ENCODE peak calls at places on chromosomes 13 and 19, in five cellular contexts. A is AG04450, U is testis, M is DND-41, L is neural progenitor cell. P is an unnamed sample.

GRCh38 chr19:20078696-20079095 is 896 bp downstream of the ZNF90 start:
- DNase-seq in M (no peak), U (peak; percentile 25), L (peak; percentile 55), A (no peak), P (no peak)

GRCh38 chr19:8194528-8195275 is 14.5 kb upstream of the CERS4 start:
- DNase-seq in L (no peak), U (no peak), M (no peak), A (no peak), P (peak; percentile 11)

GRCh38 chr13:50974268-50974667 is 64.7 kb downstream of the RNASEH2B start:
- DNase-seq in M (no peak), A (no peak), U (no peak), L (no peak), P (no peak)

GRCh38 chr13:33409673-33410072 is 124.1 kb upstream of the STARD13 start:
- DNase-seq in L (no peak), M (no peak), U (no peak), A (no peak), P (no peak)

GRCh38 chr13:79913141-79913827 is 427.6 kb downstream of the SPRY2 start:
- DNase-seq in L (no peak), U (no peak), M (no peak), A (no peak), P (no peak)

GRCh38 chr19:33428627-33429013 is 55.1 kb downstream of the CEBPG start:
- DNase-seq in U (no peak), M (no peak), A (no peak), L (no peak), P (no peak)

GRCh38 chr19:7262470-7262869 is 31.7 kb downstream of the INSR start:
- DNase-seq in A (no peak), U (no peak), L (peak; percentile 2), M (no peak), P (no peak)

GRCh38 chr13:36998624-36999041 is 507 bp downstream of the ALG5 start:
- DNase-seq in L (peak; percentile 47), U (peak; percentile 26), M (peak; percentile 42), A (no peak), P (peak; percentile 11)

GRCh38 chr19:42037649-42038048 is 32.4 kb downstream of the GRIK5 start:
- DNase-seq in U (no peak), L (no peak), M (no peak), A (no peak), P (no peak)

GRCh38 chr13:108944760-108945159 is 315.3 kb downstream of the MYO16 start:
- DNase-seq in A (no peak), L (no peak), M (no peak), U (no peak), P (no peak)
- H3K27ac ChIP-seq in A (no peak overlapping the region), L (no peak overlapping the region), M (no peak overlapping the region), U (no peak overlapping the region), P (no peak overlapping the region)

GRCh38 chr19:49579193-49579592 is 1.2 kb downstream of the NOSIP start:
- DNase-seq in M (no peak), A (no peak), U (no peak), L (no peak), P (no peak)
- H3K4me3 ChIP-seq in M (peak overlapping the region; percentile 67), A (peak overlapping the region; percentile 97), U (no peak overlapping the region), L (peak overlapping the region; percentile 80), P (peak overlapping the region; percentile 93)

GRCh38 chr13:25679936-25680335 is 308.2 kb downstream of the ATP8A2 start:
- DNase-seq in M (no peak), U (no peak), L (no peak), A (no peak), P (no peak)

GRCh38 chr13:25683662-25684370 is 312.0 kb downstream of the ATP8A2 start:
- DNase-seq in M (no peak), L (no peak), U (no peak), A (no peak), P (no peak)

GRCh38 chr13:25679154-25679553 is 307.4 kb downstream of the ATP8A2 start:
- DNase-seq in A (no peak), L (no peak), U (peak; percentile 53), M (no peak), P (no peak)

GRCh38 chr13:25682221-25682620 is 310.4 kb downstream of the ATP8A2 start:
- DNase-seq in M (no peak), U (no peak), L (no peak), A (no peak), P (no peak)

GRCh38 chr13:25683056-25683455 is 311.3 kb downstream of the ATP8A2 start:
- DNase-seq in L (no peak), U (no peak), M (peak; percentile 35), A (no peak), P (no peak)
- H3K27ac ChIP-seq in L (no peak overlapping the region), U (no peak overlapping the region), M (no peak overlapping the region), A (no peak overlapping the region), P (no peak overlapping the region)

GRCh38 chr19:4636151-4636717 is 3.1 kb upstream of the TNFAIP8L1 start:
- DNase-seq in U (peak; percentile 64), M (peak; percentile 81), L (peak; percentile 88), A (no peak), P (peak; percentile 86)
- H3K4me3 ChIP-seq in U (peak overlapping the region; percentile 36), M (peak overlapping the region; percentile 69), L (peak overlapping the region; percentile 53), A (peak overlapping the region; percentile 56), P (peak overlapping the region; percentile 65)

DNA sequence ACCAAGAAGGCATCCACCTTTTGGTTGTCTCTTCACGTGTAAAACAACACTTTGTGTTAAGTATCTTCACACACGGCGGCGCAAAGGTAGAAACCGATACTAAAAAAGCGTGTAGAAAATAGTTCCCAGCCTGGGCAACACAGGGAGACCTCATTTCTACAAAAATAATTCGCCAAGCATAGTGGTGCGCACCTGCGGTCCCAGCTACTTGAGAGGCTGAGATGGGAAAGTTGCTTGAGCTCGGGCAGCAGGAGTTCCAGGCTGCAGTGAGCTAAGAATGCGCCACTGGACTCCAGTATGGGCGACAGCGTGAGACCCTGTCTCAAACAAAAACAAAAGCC is 573 bp upstream of the ERCC5 start:
- DNase-seq in L (no peak), U (no peak), M (no peak), A (no peak), P (no peak)
- H3K27ac ChIP-seq in L (no peak overlapping the region), U (peak overlapping the region; percentile 80), M (peak overlapping the region; percentile 96), A (peak overlapping the region; percentile 92), P (peak overlapping the region; percentile 87)

DNA sequence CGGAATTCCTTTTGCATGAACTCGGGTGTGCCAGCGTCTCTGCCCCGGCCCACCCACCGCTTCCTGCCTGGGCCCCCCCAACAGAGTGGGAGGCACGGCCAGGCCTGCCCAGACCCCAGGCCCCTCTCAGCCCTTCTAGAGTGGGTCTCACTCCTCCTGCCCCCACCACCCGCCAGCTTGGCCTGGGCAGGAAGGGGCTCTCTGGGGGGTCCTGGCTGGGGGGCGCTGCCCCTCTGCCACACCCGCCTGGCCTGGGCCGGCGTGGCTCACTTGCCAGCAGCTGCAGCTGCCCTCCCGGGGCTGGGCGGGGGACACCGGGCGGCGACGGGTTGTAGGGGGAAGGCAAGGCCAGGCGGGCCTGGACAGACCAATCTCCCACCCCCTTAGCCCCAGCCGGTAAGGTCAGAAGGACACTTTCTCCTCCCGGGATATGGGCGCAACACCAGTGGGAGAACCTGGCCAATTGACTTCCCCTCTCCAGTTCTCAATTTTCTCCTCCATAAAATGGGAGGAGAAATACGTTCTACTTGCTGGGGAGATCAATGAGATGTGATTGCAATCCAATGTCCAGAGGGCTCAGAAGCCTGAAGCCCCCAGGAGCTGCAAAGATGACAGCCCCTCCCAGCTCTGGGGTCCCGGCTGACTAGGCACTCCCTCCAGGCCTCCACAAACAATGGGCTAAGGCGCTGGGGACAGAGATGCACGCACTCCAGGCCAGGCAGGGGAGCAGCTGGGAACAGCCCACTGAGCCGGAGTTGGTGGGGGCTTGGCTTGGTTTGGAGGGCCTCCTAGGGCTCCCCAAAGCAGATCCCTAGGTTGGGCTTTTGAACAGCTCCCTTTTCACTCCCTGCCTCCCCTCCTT is 2.4 kb downstream of the CRLF1 start:
- DNase-seq in U (no peak), A (no peak), L (peak; percentile 68), M (no peak), P (no peak)
- H3K4me3 ChIP-seq in U (no peak overlapping the region), A (no peak overlapping the region), L (peak overlapping the region; percentile 6), M (no peak overlapping the region), P (no peak overlapping the region)

DNA sequence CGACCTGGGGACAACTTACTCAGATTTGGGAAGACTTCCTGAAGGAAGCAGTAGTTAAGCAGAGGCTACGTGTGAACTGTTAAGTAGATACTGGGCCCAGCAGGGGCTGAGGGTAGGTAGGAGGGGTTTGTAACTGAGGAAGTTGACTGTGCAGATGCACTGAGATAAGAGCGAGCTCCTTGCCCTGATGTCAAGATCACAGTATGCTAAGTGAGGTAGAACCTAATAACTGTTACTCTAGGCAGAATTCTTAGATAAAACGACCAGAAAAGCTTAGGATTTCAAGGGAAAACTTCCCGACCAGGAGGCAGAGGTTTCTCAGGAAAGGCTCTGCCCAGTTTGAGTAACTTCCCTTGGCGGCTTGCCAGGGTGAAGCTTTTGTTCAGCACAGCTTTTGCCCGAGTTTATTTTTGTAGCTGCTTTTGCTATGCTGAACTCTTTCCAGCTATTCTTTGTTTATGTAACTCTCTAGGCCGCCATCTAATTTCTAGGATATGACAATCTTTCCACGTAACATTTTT is 632.1 kb downstream of the DIAPH3 start:
- DNase-seq in A (peak; percentile 74), U (peak; percentile 76), L (peak; percentile 30), M (peak; percentile 61), P (no peak)
- H3K27ac ChIP-seq in A (no peak overlapping the region), U (no peak overlapping the region), L (no peak overlapping the region), M (peak overlapping the region; percentile 69), P (no peak overlapping the region)

GRCh38 chr13:62875118-62875640 is 1459.5 kb upstream of the PCDH20 start:
- DNase-seq in A (no peak), U (no peak), M (no peak), L (no peak), P (no peak)
- H3K4me3 ChIP-seq in A (no peak overlapping the region), U (no peak overlapping the region), M (no peak overlapping the region), L (no peak overlapping the region), P (no peak overlapping the region)

DNA sequence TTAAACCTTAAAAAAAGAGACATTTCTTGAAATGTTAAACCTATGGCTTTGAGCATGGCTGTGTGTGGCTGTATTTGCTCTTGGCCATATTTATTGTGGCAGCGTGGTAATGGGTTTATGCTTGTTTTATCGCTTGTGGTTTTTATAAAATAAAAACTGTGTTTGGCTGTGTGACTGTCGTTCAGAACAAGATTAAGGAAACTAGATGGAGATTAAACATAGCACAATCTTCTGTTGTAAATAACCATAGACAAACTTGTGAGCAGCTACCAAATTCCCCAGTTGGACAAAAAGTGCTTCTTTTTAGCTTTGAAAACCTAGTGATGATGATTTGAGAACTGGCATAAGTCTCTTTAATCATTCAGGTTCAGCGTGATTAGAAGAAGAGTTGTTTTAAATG is 191.0 kb downstream of the GGACT start:
- DNase-seq in M (no peak), L (no peak), A (no peak), U (no peak), P (no peak)
- H3K27ac ChIP-seq in M (no peak overlapping the region), L (no peak overlapping the region), A (no peak overlapping the region), U (no peak overlapping the region), P (no peak overlapping the region)

P was measured in WERI-Rb-1.